ENCODE peak calls at places on chromosome 15, in ten cellular contexts. One of them, this sample, is unnamed. For H3K9me3 and H3K27me3, the result is how much of the 10 kb centered on the place peaks cover.

GRCh38 chr15:39472661-39473657 is 107.9 kb upstream of the THBS1 start:
- DNase-seq in adrenal gland: peak
- DNase-seq in upper lobe of right lung: peak
- DNase-seq in AG04450: peak
- DNase-seq in body of pancreas: peak
- DNase-seq in WERI-Rb-1: no peak
- DNase-seq in heart right ventricle: peak
- DNase-seq in tibial artery: peak
- DNase-seq in HCT116: no peak
- DNase-seq in ascending aorta: peak
- DNase-seq in this sample: no peak

GRCh38 chr15:50971115-50971514 is 62.6 kb downstream of the AP4E1 start:
- DNase-seq in HCT116: no peak
- DNase-seq in ascending aorta: no peak
- DNase-seq in heart right ventricle: no peak
- DNase-seq in WERI-Rb-1: no peak
- DNase-seq in upper lobe of right lung: no peak
- DNase-seq in AG04450: no peak
- DNase-seq in adrenal gland: no peak
- DNase-seq in tibial artery: no peak
- DNase-seq in body of pancreas: no peak
- DNase-seq in this sample: no peak

GRCh38 chr15:94186770-94187331 is 44.5 kb upstream of the MCTP2 start:
- DNase-seq in body of pancreas: no peak
- DNase-seq in WERI-Rb-1: no peak
- DNase-seq in AG04450: no peak
- DNase-seq in heart right ventricle: no peak
- DNase-seq in ascending aorta: no peak
- DNase-seq in HCT116: no peak
- DNase-seq in upper lobe of right lung: no peak
- DNase-seq in tibial artery: no peak
- DNase-seq in adrenal gland: no peak
- DNase-seq in this sample: no peak

GRCh38 chr15:74523982-74524381 is 17.0 kb upstream of the ARID3B start:
- DNase-seq in AG04450: no peak
- DNase-seq in adrenal gland: no peak
- DNase-seq in heart right ventricle: no peak
- DNase-seq in upper lobe of right lung: no peak
- DNase-seq in body of pancreas: no peak
- DNase-seq in HCT116: no peak
- DNase-seq in WERI-Rb-1: no peak
- DNase-seq in ascending aorta: no peak
- DNase-seq in tibial artery: no peak
- DNase-seq in this sample: no peak

GRCh38 chr15:36911322-36911944 is 188.9 kb downstream of the MEIS2 start:
- DNase-seq in adrenal gland: no peak
- DNase-seq in WERI-Rb-1: no peak
- DNase-seq in AG04450: peak
- DNase-seq in HCT116: no peak
- DNase-seq in upper lobe of right lung: no peak
- DNase-seq in body of pancreas: no peak
- DNase-seq in ascending aorta: no peak
- DNase-seq in tibial artery: no peak
- DNase-seq in heart right ventricle: no peak
- DNase-seq in this sample: no peak

GRCh38 chr15:58332676-58333400 is 99.0 kb upstream of the LIPC start:
- DNase-seq in ascending aorta: no peak
- DNase-seq in adrenal gland: no peak
- DNase-seq in heart right ventricle: no peak
- DNase-seq in WERI-Rb-1: no peak
- DNase-seq in body of pancreas: no peak
- DNase-seq in HCT116: no peak
- DNase-seq in upper lobe of right lung: no peak
- DNase-seq in AG04450: peak
- DNase-seq in tibial artery: no peak
- DNase-seq in this sample: no peak

GRCh38 chr15:64017591-64018163 is 28.6 kb downstream of the DAPK2 start:
- DNase-seq in adrenal gland: no peak
- DNase-seq in upper lobe of right lung: no peak
- DNase-seq in AG04450: no peak
- DNase-seq in tibial artery: no peak
- DNase-seq in ascending aorta: no peak
- DNase-seq in body of pancreas: no peak
- DNase-seq in HCT116: no peak
- DNase-seq in heart right ventricle: no peak
- DNase-seq in WERI-Rb-1: no peak
- DNase-seq in this sample: no peak

GRCh38 chr15:98715401-98715800 is 67.1 kb downstream of the IGF1R start:
- DNase-seq in WERI-Rb-1: no peak
- DNase-seq in HCT116: no peak
- DNase-seq in ascending aorta: no peak
- DNase-seq in body of pancreas: no peak
- DNase-seq in tibial artery: no peak
- DNase-seq in adrenal gland: no peak
- DNase-seq in upper lobe of right lung: no peak
- DNase-seq in AG04450: no peak
- DNase-seq in heart right ventricle: no peak
- DNase-seq in this sample: no peak

DNA sequence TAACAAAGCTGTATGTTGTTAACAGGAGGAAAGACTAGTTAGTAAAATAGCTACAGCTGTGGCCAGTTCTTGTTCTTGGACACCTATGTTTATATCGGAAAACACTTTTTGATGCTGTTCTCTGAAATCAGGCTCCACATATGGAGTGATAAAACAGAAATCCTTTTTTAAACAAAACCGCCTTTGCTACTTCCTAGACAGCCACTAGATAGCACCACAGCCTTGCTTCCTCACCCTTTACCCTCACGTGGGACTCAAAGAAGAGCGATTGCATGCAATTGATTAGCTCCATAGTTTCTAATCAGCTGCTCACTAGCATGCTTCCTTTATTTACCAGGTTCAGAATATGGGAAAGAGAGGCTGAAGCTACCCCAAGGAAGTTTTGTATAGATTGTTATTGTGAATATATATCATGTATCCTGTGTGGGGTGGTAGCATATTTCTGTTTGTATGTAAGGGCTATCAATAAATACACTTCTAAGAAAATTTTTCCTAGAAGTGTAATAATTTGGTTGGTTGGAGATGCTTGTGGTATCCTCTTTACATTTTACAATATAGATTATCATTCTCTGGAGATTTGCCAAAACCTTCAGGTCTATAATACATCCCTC is 4.3 kb upstream of the MTFMT start:
- DNase-seq in HCT116: peak
- DNase-seq in WERI-Rb-1: peak
- DNase-seq in body of pancreas: no peak
- DNase-seq in AG04450: no peak
- DNase-seq in tibial artery: no peak
- DNase-seq in ascending aorta: no peak
- DNase-seq in adrenal gland: no peak
- DNase-seq in upper lobe of right lung: no peak
- DNase-seq in heart right ventricle: no peak
- DNase-seq in this sample: peak
- TF ChIP-seq CTCF in HCT116: peak
- TF ChIP-seq CTCF in WERI-Rb-1: peak
- TF ChIP-seq CTCF in body of pancreas: peak
- TF ChIP-seq CTCF in AG04450: peak
- TF ChIP-seq CTCF in tibial artery: peak
- TF ChIP-seq CTCF in ascending aorta: peak
- TF ChIP-seq CTCF in adrenal gland: peak
- TF ChIP-seq CTCF in upper lobe of right lung: peak
- TF ChIP-seq CTCF in heart right ventricle: peak
- TF ChIP-seq CTCF in this sample: peak

GRCh38 chr15:25247418-25248030 is 191.3 kb downstream of the UBE3A start:
- DNase-seq in body of pancreas: no peak
- DNase-seq in tibial artery: no peak
- DNase-seq in adrenal gland: no peak
- DNase-seq in upper lobe of right lung: no peak
- DNase-seq in heart right ventricle: no peak
- DNase-seq in AG04450: no peak
- DNase-seq in ascending aorta: no peak
- DNase-seq in HCT116: no peak
- DNase-seq in WERI-Rb-1: no peak
- DNase-seq in this sample: no peak

GRCh38 chr15:25248583-25249235 is 190.1 kb downstream of the UBE3A start:
- DNase-seq in upper lobe of right lung: peak
- DNase-seq in heart right ventricle: peak
- DNase-seq in tibial artery: no peak
- DNase-seq in WERI-Rb-1: no peak
- DNase-seq in ascending aorta: no peak
- DNase-seq in body of pancreas: no peak
- DNase-seq in adrenal gland: no peak
- DNase-seq in HCT116: no peak
- DNase-seq in AG04450: no peak
- DNase-seq in this sample: peak

GRCh38 chr15:25245801-25246622 is 192.8 kb downstream of the UBE3A start:
- DNase-seq in adrenal gland: no peak
- DNase-seq in ascending aorta: peak
- DNase-seq in heart right ventricle: peak
- DNase-seq in body of pancreas: peak
- DNase-seq in HCT116: no peak
- DNase-seq in AG04450: no peak
- DNase-seq in upper lobe of right lung: peak
- DNase-seq in WERI-Rb-1: no peak
- DNase-seq in tibial artery: no peak
- DNase-seq in this sample: no peak

GRCh38 chr15:25244731-25245585 is 193.9 kb downstream of the UBE3A start:
- DNase-seq in body of pancreas: peak
- DNase-seq in ascending aorta: peak
- DNase-seq in heart right ventricle: peak
- DNase-seq in upper lobe of right lung: peak
- DNase-seq in AG04450: no peak
- DNase-seq in WERI-Rb-1: peak
- DNase-seq in HCT116: no peak
- DNase-seq in tibial artery: peak
- DNase-seq in adrenal gland: no peak
- DNase-seq in this sample: peak

DNA sequence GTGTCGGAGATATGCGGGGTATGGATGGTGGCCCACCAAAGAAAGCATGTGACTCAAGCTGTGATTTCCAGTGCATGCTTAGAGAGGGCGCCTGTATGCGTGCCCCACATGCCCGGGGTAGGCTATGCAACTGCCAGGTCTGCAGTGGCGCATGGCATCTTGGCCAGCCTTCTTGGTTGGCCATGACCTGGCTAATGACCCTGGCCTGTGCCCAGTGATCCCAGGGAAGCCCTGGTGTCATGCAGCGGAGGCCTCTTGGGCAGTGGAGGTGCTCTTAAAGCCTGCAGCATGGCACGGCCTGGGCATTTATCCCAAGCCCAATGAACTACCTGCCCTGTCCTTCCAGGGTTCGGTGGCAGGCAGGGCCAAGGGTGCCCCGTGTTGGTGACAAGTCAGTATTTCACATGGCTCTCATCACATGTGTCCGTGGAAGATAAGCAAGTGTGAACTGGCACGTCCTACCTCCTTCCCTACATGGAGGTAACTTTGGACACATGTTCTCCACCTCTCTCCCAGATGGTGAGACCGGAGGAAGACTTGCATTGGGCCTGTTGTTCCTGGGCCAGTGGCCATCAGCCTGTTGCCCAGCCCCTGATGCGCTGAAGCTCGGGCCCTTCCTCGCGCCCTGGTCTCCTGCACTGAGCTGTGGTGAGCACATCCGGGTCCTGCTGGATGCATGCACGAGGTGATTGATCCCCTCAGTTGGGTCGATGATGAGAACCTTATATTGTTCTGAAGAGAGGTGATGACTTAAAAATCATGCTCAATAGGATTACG is 192.0 kb downstream of the UBE3A start:
- DNase-seq in ascending aorta: peak
- DNase-seq in adrenal gland: no peak
- DNase-seq in tibial artery: no peak
- DNase-seq in heart right ventricle: no peak
- DNase-seq in AG04450: no peak
- DNase-seq in upper lobe of right lung: peak
- DNase-seq in WERI-Rb-1: peak
- DNase-seq in HCT116: no peak
- DNase-seq in body of pancreas: peak
- DNase-seq in this sample: peak
- H3K9me3 ChIP-seq in ascending aorta: under half
- H3K9me3 ChIP-seq in adrenal gland: under half
- H3K9me3 ChIP-seq in tibial artery: under half
- H3K9me3 ChIP-seq in heart right ventricle: under half
- H3K9me3 ChIP-seq in AG04450: half or more
- H3K9me3 ChIP-seq in upper lobe of right lung: under half
- H3K9me3 ChIP-seq in WERI-Rb-1: under half
- H3K9me3 ChIP-seq in HCT116: under half
- H3K9me3 ChIP-seq in body of pancreas: under half
- H3K9me3 ChIP-seq in this sample: under half

GRCh38 chr15:93088981-93089854 is at the start of gene RGMA:
- DNase-seq in heart right ventricle: peak
- DNase-seq in ascending aorta: no peak
- DNase-seq in WERI-Rb-1: no peak
- DNase-seq in adrenal gland: no peak
- DNase-seq in upper lobe of right lung: peak
- DNase-seq in HCT116: no peak
- DNase-seq in AG04450: no peak
- DNase-seq in tibial artery: no peak
- DNase-seq in body of pancreas: no peak
- DNase-seq in this sample: peak
- H3K27me3 ChIP-seq in heart right ventricle: under half
- H3K27me3 ChIP-seq in ascending aorta: under half
- H3K27me3 ChIP-seq in WERI-Rb-1: half or more
- H3K27me3 ChIP-seq in adrenal gland: under half
- H3K27me3 ChIP-seq in upper lobe of right lung: under half
- H3K27me3 ChIP-seq in HCT116: under half
- H3K27me3 ChIP-seq in AG04450: half or more
- H3K27me3 ChIP-seq in tibial artery: under half
- H3K27me3 ChIP-seq in body of pancreas: under half
- H3K27me3 ChIP-seq in this sample: under half

GRCh38 chr15:54585063-54585462 is 606.8 kb downstream of the UNC13C start:
- DNase-seq in adrenal gland: no peak
- DNase-seq in heart right ventricle: no peak
- DNase-seq in upper lobe of right lung: no peak
- DNase-seq in ascending aorta: no peak
- DNase-seq in WERI-Rb-1: no peak
- DNase-seq in body of pancreas: no peak
- DNase-seq in HCT116: no peak
- DNase-seq in AG04450: no peak
- DNase-seq in tibial artery: no peak
- DNase-seq in this sample: no peak
- TF ChIP-seq CTCF in adrenal gland: no peak
- TF ChIP-seq CTCF in heart right ventricle: no peak
- TF ChIP-seq CTCF in upper lobe of right lung: no peak
- TF ChIP-seq CTCF in ascending aorta: no peak
- TF ChIP-seq CTCF in WERI-Rb-1: no peak
- TF ChIP-seq CTCF in body of pancreas: no peak
- TF ChIP-seq CTCF in HCT116: no peak
- TF ChIP-seq CTCF in AG04450: no peak
- TF ChIP-seq CTCF in tibial artery: no peak
- TF ChIP-seq CTCF in this sample: no peak

DNA sequence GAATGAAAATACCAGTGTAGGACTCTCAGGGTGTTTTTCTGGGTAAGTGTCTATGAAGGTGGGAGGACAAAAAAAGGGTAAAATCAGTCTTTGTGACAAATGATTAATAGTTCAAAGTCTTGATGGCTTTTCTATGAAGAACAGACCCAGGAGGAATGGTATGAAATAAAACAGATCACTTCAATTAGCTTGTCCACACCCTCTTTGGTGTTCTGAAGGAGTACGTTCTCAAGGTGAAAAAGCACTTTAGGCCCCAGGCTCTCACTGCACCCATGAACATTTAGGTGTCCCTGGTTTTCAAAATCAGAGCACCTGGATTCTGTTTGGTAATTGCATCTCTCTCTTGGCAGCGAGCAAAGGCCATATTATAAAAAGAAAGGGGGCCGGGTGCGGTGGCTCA is 383.6 kb upstream of the NR2F2 start:
- DNase-seq in body of pancreas: no peak
- DNase-seq in upper lobe of right lung: no peak
- DNase-seq in tibial artery: no peak
- DNase-seq in ascending aorta: no peak
- DNase-seq in heart right ventricle: no peak
- DNase-seq in AG04450: no peak
- DNase-seq in WERI-Rb-1: no peak
- DNase-seq in adrenal gland: no peak
- DNase-seq in HCT116: no peak
- DNase-seq in this sample: no peak
- H3K9me3 ChIP-seq in body of pancreas: under half
- H3K9me3 ChIP-seq in upper lobe of right lung: under half
- H3K9me3 ChIP-seq in tibial artery: under half
- H3K9me3 ChIP-seq in ascending aorta: under half
- H3K9me3 ChIP-seq in heart right ventricle: under half
- H3K9me3 ChIP-seq in AG04450: under half
- H3K9me3 ChIP-seq in WERI-Rb-1: under half
- H3K9me3 ChIP-seq in adrenal gland: under half
- H3K9me3 ChIP-seq in HCT116: under half
- H3K9me3 ChIP-seq in this sample: under half

This sample was measured in BE2C.